ENCODE peak calls at places on chromosomes 4 and X, in five cellular contexts. L is cardiac fibroblast, E is choroid plexus epithelial cell, K is tibial artery, P is AG04450. M is an unnamed sample.

GRCh38 chr4:19512086-19512485 is 739.6 kb upstream of the SLIT2 start:
- DNase-seq in L (no peak), E (no peak), K (no peak), P (no peak), M (no peak)

GRCh38 chr4:118941799-118942198 is 53.1 kb downstream of the SYNPO2 start:
- DNase-seq in L (peak), E (peak), K (no peak), P (no peak), M (no peak)

GRCh38 chr4:87545052-87545451 is 15.9 kb upstream of the SPARCL1 start:
- DNase-seq in L (no peak), E (no peak), K (no peak), P (no peak), M (no peak)

GRCh38 chrX:147174596-147174995 is 360.1 kb upstream of the CXorf51A start:
- DNase-seq in L (no peak), E (no peak), K (no peak), P (no peak), M (no peak)

GRCh38 chrX:72021975-72022374 is 109.7 kb downstream of the RTL5 start:
- DNase-seq in L (no peak), E (peak), K (no peak), P (no peak), M (no peak)

GRCh38 chrX:153582896-153583295 is 16.0 kb downstream of the CCNQ start:
- DNase-seq in L (peak), E (peak), K (peak), P (no peak), M (no peak)

GRCh38 chr4:6938237-6938636 is 28.6 kb downstream of the TBC1D14 start:
- DNase-seq in L (no peak), E (no peak), K (peak), P (no peak), M (no peak)

GRCh38 chr4:74559853-74560252 is 114.9 kb downstream of the AREG start:
- DNase-seq in L (no peak), E (no peak), K (no peak), P (no peak), M (no peak)

GRCh38 chr4:175421506-175421905 is 390.6 kb downstream of the GPM6A start:
- DNase-seq in L (no peak), E (peak), K (no peak), P (no peak), M (no peak)

GRCh38 chrX:51334276-51334675 is 1.7 kb downstream of the NUDT10 start:
- DNase-seq in L (no peak), E (no peak), K (no peak), P (no peak), M (no peak)
- TF ChIP-seq CTCF in L (no peak), E (no peak), K (no peak), P (no peak), M (no peak)

GRCh38 chrX:31340587-31340986 is 268.7 kb upstream of the FTHL17 start:
- DNase-seq in L (no peak), E (no peak), K (no peak), P (no peak), M (no peak)

GRCh38 chrX:31334997-31335396 is 263.2 kb upstream of the FTHL17 start:
- DNase-seq in L (no peak), E (no peak), K (no peak), P (no peak), M (no peak)

GRCh38 chrX:31337332-31337731 is 265.5 kb upstream of the FTHL17 start:
- DNase-seq in L (peak), E (no peak), K (no peak), P (no peak), M (no peak)

GRCh38 chrX:31333181-31333831 is 261.5 kb upstream of the FTHL17 start:
- DNase-seq in L (peak), E (peak), K (no peak), P (no peak), M (peak)

GRCh38 chrX:31336419-31336818 is 264.6 kb upstream of the FTHL17 start:
- DNase-seq in L (no peak), E (no peak), K (no peak), P (no peak), M (no peak)
- H3K4me3 ChIP-seq in L (no peak), E (no peak), K (no peak), P (no peak), M (no peak)

GRCh38 chr4:78056265-78057129 is 626 bp upstream of the FRAS1 start:
- DNase-seq in L (peak), E (peak), K (peak), P (no peak), M (peak)

GRCh38 chr4:78058591-78059523 is 1.7 kb downstream of the FRAS1 start:
- DNase-seq in L (peak), E (peak), K (no peak), P (no peak), M (no peak)

GRCh38 chr4:78059524-78059889 is 2.4 kb downstream of the FRAS1 start:
- DNase-seq in L (peak), E (peak), K (peak), P (no peak), M (no peak)

GRCh38 chr4:78057600-78058560 is 757 bp downstream of the FRAS1 start:
- DNase-seq in L (peak), E (peak), K (peak), P (no peak), M (no peak)

GRCh38 chr4:78057135-78057599 is at the start of gene FRAS1:
- DNase-seq in L (peak), E (peak), K (no peak), P (no peak), M (no peak)
- TF ChIP-seq CTCF in L (no peak), E (no peak), K (no peak), P (no peak), M (no peak)

DNA sequence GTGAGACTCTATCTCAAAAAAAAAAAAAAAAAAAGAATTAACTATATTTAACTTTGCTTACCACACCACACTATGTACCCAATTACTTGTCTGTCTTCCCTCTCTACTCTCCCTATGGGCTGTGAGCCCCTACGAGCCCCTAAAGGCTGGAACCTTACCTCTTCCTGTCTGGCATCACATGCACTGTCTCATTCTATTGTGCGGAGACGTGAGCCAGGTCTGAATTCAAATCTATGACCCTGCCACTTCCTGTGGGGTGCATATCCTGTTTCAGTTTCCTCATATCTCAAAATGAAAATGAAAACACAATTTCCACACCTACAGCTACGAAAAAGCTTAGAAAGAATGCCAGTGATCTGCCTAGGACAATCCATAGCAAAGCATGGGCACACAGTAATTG is 42.9 kb upstream of the HS3ST1 start:
- DNase-seq in L (peak), E (peak), K (no peak), P (no peak), M (no peak)
- H3K4me3 ChIP-seq in L (no peak), E (no peak), K (no peak), P (no peak), M (no peak)

GRCh38 chr4:8819421-8820177 is 52.0 kb downstream of the HMX1 start:
- DNase-seq in L (no peak), E (no peak), K (no peak), P (no peak), M (no peak)
- TF ChIP-seq CTCF in L (no peak), E (no peak), K (no peak), P (no peak), M (peak)

GRCh38 chrX:103464774-103465117 is 54.5 kb downstream of the RAB40A start:
- DNase-seq in L (peak), E (peak), K (peak), P (peak), M (no peak)
- H3K4me3 ChIP-seq in L (peak), E (peak), K (peak), P (no peak), M (no peak)

DNA sequence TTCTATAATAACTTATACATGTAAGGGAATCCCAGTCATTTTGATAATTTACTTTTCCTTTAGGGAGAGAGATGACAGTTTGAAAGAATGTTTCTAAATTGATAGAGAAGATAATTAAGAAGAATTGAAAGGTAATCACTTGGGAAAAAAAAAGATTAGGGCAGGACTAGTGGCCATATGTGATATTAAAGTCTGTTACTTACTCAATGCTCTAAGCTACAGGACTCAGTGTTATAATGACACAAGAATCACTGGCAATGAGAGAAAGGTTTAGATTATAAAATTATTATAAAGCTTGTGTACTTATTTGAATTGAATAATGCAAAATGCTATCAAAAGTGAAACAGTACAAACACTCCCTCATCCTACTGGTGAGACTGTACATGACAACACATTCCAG is 265.3 kb downstream of the BANK1 start:
- DNase-seq in L (no peak), E (no peak), K (no peak), P (no peak), M (no peak)
- TF ChIP-seq CTCF in L (no peak), E (no peak), K (no peak), P (peak), M (no peak)

M was measured in AG09309.